ENCODE peak calls at places on chromosomes 12 and 14, in four cellular contexts. L is GM12878, F is SK-N-SH, Z is K562. I is an unnamed sample.

GRCh38 chr14:82223276-82223675 is 689.6 kb upstream of the SEL1L start:
- DNase-seq in L (no peak), F (no peak), Z (no peak), I (no peak)

GRCh38 chr14:62304172-62304571 is 542.0 kb downstream of the SNAPC1 start:
- DNase-seq in L (no peak), F (no peak), Z (no peak), I (no peak)

GRCh38 chr14:95211721-95212504 is 54.6 kb upstream of the DICER1 start:
- DNase-seq in L (peak), F (no peak), Z (no peak), I (no peak)

GRCh38 chr12:102669056-102669455 is 188.7 kb upstream of the IGF1 start:
- DNase-seq in L (no peak), F (no peak), Z (no peak), I (no peak)

GRCh38 chr12:130204441-130204840 is 42.2 kb downstream of the FZD10 start:
- DNase-seq in L (no peak), F (no peak), Z (no peak), I (no peak)

GRCh38 chr14:96049932-96050331 is 10.8 kb downstream of the C14orf132 start:
- DNase-seq in L (no peak), F (no peak), Z (no peak), I (no peak)

GRCh38 chr14:42224053-42224888 is 617.6 kb downstream of the LRFN5 start:
- DNase-seq in L (peak), F (peak), Z (peak), I (no peak)

GRCh38 chr14:61585598-61586538 is 109.4 kb upstream of the HIF1A start:
- DNase-seq in L (no peak), F (no peak), Z (no peak), I (no peak)

GRCh38 chr12:12927211-12928079 is 24.5 kb downstream of the GPRC5D start:
- DNase-seq in L (peak), F (peak), Z (peak), I (no peak)

GRCh38 chr14:94180655-94181271 is 6.6 kb downstream of the PPP4R4 start:
- DNase-seq in L (peak), F (peak), Z (peak), I (no peak)

GRCh38 chr14:59347511-59347900 is 117.7 kb downstream of the GPR135 start:
- DNase-seq in L (no peak), F (no peak), Z (no peak), I (no peak)

GRCh38 chr14:50396636-50397460 is at the start of gene CDKL1:
- DNase-seq in L (no peak), F (peak), Z (peak), I (peak)

GRCh38 chr14:77032483-77032853 is 4.0 kb upstream of the IRF2BPL start:
- DNase-seq in L (no peak), F (no peak), Z (no peak), I (no peak)

DNA sequence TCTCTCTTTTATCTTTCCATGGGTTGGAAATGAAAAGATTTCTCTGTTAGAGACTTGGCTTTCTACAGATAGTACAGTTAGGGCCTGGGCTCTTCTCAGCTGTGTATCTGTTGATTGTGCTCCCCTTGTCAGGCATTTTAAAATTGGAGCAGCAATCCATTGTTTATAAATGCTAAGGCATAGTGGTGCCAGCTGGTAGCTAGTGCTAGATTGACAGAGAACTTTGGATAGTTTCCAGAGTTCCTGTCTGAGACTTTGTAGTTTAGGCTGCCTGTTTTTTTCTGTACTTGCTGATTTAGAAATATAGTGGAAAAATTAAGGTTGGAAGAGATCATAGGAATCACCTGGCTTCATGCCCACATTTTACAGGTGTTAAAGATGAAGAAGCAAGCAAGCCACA is 6.1 kb downstream of the TTLL5 start:
- DNase-seq in L (no peak), F (no peak), Z (no peak), I (no peak)
- TF ChIP-seq TAF1 in L (no peak), F (no peak), Z (no peak), I (no peak)

DNA sequence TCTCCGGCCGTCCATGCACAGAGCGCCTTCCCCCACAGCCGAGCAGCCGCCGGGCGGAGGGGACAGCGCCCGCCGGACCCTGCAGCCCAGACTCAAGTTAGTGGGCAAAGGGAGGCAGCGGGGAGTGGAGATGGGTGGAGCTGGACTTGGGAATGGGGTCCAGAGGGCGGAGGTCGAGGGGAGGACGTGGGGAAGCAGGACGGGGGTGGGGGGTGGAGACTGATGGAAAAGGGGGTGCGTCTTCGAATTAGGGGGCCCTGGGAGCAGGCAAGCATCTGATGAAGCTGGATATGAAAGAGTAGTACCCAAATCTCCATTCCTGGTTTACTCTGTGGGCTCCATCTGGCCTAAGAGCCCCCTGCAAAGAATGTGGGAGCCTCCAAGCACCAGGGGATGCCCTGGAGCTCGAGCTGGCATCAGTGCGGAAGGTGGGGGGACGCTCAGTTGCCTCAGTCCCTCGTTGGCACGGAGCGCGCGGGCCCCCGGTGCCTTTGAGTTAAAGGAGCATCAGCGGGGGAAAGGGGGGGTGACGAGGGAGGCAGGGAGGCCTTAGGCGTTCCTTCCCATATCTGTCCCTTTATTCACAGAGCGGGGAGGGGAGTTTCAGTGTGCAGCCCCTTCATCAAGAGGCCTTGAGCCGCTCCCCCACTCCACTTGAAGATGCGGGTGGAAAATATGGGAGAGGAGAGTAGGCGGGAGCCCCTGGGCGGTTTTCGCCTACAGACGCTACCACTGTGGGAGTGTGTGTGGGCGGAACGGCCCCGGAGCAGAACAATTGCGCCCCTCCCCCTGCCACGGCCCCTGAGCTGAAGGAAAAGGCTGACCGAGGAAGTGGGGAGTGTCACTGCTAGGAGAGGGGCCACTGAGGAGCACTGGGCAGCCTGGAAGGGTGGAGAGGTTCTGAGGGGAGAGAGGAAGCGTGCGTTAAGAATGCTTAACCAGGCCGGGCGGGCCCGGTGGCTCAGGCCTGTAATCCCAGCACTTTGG is 638 bp downstream of the NAB2 start:
- DNase-seq in L (no peak), F (peak), Z (peak), I (no peak)
- TF ChIP-seq POLR2AphosphoS5 in L (no peak), F (no peak), Z (peak), I (no peak)

GRCh38 chr12:72863671-72864070 is 591.5 kb downstream of the TRHDE start:
- DNase-seq in L (no peak), F (no peak), Z (no peak), I (no peak)
- TF ChIP-seq TAF1 in L (no peak), F (no peak), Z (no peak), I (no peak)

GRCh38 chr14:78637903-78638302 is 467.7 kb downstream of the NRXN3 start:
- DNase-seq in L (no peak), F (no peak), Z (no peak), I (no peak)
- TF ChIP-seq POLR2AphosphoS5 in L (no peak), F (no peak), Z (no peak), I (no peak)

GRCh38 chr12:100919116-100919515 is 124.5 kb downstream of the ANO4 start:
- DNase-seq in L (no peak), F (no peak), Z (no peak), I (no peak)

GRCh38 chr12:100908501-100908900 is 113.9 kb downstream of the ANO4 start:
- DNase-seq in L (no peak), F (no peak), Z (no peak), I (no peak)

GRCh38 chr12:100913872-100914600 is 119.5 kb downstream of the ANO4 start:
- DNase-seq in L (no peak), F (no peak), Z (no peak), I (no peak)
- TF ChIP-seq TAF1 in L (no peak), F (no peak), Z (no peak), I (no peak)

DNA sequence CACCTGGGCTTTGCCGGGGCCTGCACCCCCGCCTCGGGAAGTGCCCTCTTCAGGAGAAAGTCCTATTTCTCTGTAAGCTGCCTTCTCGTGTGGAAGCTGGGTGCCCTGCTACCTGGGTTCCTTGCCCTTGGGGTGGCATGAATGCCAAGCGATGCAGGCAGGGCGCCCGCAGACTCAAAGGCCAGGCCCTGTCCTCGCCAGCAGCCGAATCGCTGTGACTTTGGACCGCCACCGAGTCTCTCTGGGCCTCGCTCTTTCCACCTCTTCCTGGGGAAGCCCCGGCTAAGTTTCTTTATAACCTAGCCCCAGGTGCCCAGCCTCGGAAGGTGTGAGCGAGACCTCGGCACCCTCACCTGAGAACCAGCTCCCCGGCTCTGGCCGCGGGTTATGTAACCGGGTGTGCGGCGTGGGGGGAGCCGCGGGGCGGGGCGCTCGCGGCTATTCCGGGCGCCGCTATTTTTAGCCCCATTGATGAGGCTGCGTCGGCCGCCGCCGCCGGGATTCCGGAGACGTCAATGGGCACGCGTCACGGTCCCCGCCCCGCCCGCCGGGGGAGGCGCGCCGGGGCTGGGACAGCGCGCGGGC is 14.6 kb upstream of the NR4A1 start:
- DNase-seq in L (no peak), F (peak), Z (peak), I (peak)
- TF ChIP-seq POLR2AphosphoS5 in L (no peak), F (no peak), Z (no peak), I (no peak)

DNA sequence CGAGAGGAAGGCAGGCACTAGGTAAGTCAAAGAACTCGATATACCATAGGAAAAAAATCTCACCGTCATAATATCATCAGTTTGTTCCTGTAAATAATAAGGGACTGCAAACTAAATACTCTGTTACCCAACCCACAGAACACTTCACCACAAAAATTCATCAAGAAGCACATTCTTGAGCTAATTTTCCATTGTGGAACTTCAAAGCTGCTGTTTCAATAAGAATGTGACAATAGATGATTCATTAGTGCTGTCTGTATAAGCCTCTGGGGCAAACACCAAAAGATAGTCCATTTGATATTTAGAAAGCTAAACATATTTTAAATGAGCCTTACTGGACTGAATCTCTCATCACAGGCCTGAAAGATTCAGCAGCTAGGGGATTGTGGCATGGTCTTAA is 219.4 kb downstream of the KSR2 start:
- DNase-seq in L (no peak), F (no peak), Z (no peak), I (no peak)
- TF ChIP-seq TAF1 in L (no peak), F (no peak), Z (no peak), I (no peak)

GRCh38 chr14:102205560-102205959 is 65.9 kb downstream of the WDR20 start:
- DNase-seq in L (no peak), F (no peak), Z (no peak), I (no peak)
- TF ChIP-seq POLR2AphosphoS5 in L (no peak), F (no peak), Z (no peak), I (no peak)

I was measured in GM12891.